ENCODE peak calls at places on chromosomes 16 and 17, in four cellular contexts. X is H1, A is mesendoderm, P is H9. E is an unnamed sample.

GRCh38 chr16:56657555-56658430 is at the start of gene MT1F:
- DNase-seq in X (peak; percentile 86), A (peak; percentile 90), P (peak; percentile 96), E (peak; percentile 28)

GRCh38 chr17:78174332-78174869 is 6.0 kb downstream of the SYNGR2 start:
- DNase-seq in X (no peak), A (no peak), P (no peak), E (no peak)

GRCh38 chr16:27838536-27839175 is 224.9 kb downstream of the GSG1L start:
- DNase-seq in X (no peak), A (no peak), P (peak; percentile 19), E (no peak)

GRCh38 chr17:2025220-2025621 is at the start of gene RTN4RL1:
- DNase-seq in X (peak; percentile 69), A (peak; percentile 78), P (peak; percentile 78), E (no peak)

GRCh38 chr17:56593741-56594527 is 435 bp downstream of the NOG start:
- DNase-seq in X (peak; percentile 82), A (no peak), P (peak; percentile 79), E (peak; percentile 71)

GRCh38 chr16:29820271-29820701 is at the start of gene MVP:
- DNase-seq in X (peak; percentile 39), A (no peak), P (no peak), E (peak; percentile 57)

GRCh38 chr17:60804831-60805230 is 127.2 kb downstream of the BCAS3 start:
- DNase-seq in X (no peak), A (no peak), P (no peak), E (peak; percentile 24)

GRCh38 chr16:2816751-2817495 is at the start of gene PRSS21:
- DNase-seq in X (peak; percentile 83), A (no peak), P (peak; percentile 64), E (no peak)

DNA sequence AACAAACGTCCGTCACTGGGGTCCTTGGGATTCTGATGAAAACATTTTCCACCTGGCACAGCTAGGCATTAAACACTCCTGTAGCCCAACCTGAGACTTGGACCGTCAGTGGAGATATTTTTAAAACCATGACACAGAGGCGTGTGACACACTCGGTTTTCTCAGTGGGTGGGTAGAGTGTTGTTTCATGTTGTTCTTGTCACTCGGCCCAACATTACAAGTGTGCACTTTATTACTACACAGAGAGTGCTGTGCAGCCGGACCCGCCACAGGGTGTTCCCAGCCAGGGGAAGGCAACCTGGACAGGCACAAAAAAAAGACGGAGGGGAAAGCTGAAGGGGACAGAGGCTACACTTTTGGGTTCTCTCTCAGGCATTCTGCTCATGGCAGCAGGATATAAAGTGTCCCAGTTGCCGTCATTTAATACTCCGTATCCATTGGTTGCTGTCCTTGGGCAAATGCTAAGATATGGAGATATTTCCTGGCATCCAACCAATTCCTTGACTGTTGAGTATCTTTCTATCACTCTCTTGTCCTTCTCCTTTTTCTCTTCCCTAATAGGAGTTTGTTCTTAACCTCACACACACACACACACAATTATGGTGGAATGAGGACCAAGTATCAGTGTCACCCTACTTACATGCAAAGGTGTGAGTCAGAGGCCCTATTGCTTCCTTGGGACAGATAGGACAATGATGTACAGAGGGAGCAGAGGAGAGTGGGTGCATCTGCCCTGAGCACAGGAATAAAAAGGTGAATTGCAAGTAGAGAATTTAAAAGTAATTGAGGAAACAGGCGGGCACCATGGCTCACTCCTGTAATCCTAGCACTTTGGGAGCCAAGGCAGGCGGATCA is 154.1 kb upstream of the SOX9 start:
- DNase-seq in X (no peak), A (no peak), P (no peak), E (no peak)
- H3K56ac ChIP-seq in X (no peak overlapping the region), A (no peak overlapping the region), P (no peak overlapping the region), E (no peak overlapping the region)

DNA sequence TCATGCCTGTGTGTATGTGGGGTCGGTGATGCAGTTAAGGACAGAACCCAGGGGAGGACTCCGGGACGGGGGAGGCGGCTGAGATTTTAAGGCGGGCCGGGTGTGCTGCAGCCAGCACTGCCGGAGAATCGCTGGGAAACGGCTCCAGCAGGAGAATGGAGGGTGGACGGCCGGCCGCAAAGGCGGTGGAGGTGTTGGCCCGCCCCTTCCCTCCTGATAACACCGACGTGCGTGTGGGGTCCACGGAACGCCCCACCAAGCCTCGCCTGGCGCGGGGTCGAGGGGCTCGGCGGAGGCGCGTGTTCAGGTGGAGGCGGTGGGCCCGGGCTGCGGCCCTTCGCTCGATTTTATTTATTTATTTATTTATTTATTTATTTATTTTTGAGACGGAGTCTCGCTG is 633 bp downstream of the ZNF843 start:
- DNase-seq in X (no peak), A (no peak), P (peak; percentile 31), E (no peak)
- H3K4ac ChIP-seq in X (no peak overlapping the region), A (no peak overlapping the region), P (no peak overlapping the region), E (no peak overlapping the region)

GRCh38 chr16:82582971-82583370 is 43.8 kb upstream of the CDH13 start:
- DNase-seq in X (no peak), A (no peak), P (no peak), E (no peak)
- H3K56ac ChIP-seq in X (no peak overlapping the region), A (no peak overlapping the region), P (no peak overlapping the region), E (no peak overlapping the region)

DNA sequence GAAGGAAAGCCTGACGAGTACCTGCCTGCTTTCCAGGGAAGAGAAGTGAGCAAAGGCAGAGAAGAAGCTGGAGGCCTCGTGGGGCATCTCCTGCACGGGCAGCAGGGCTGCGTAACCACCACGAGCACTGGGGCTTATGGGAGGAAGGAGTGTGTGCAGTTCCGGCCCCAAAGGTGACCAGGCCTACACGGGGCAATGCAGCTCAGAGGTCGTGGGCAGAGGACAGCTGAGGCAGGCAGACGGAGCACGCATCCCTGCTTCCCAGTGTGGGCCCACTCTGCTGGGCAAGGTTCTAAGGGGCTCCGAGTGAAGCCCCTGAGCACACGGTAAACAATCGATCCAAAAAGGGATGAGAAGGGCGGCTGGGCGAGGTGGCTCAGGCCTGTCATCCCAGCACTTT is 109.7 kb downstream of the ANKRD11 start:
- DNase-seq in X (no peak), A (no peak), P (no peak), E (no peak)
- H3K4ac ChIP-seq in X (no peak overlapping the region), A (no peak overlapping the region), P (no peak overlapping the region), E (no peak overlapping the region)